ENCODE peak calls at places on chromosome 10, in four cellular contexts. One of them, this sample, is unnamed. For H3K4me1, the result is how much of the 10 kb centered on the place peaks cover.

GRCh38 chr10:102627446-102628293 is 16.6 kb upstream of the TRIM8 start:
- DNase-seq in hepatocyte: peak
- DNase-seq in HepG2: peak
- DNase-seq in fibroblast of lung: peak
- DNase-seq in this sample: peak

GRCh38 chr10:79081353-79082034 is 12.7 kb downstream of the ZMIZ1 start:
- DNase-seq in HepG2: no peak
- DNase-seq in fibroblast of lung: peak
- DNase-seq in hepatocyte: peak
- DNase-seq in this sample: no peak

GRCh38 chr10:112229901-112230300 is 46.3 kb upstream of the GPAM start:
- DNase-seq in HepG2: no peak
- DNase-seq in hepatocyte: no peak
- DNase-seq in fibroblast of lung: no peak
- DNase-seq in this sample: no peak

GRCh38 chr10:17001961-17002749 is 127.5 kb downstream of the CUBN start:
- DNase-seq in hepatocyte: no peak
- DNase-seq in fibroblast of lung: peak
- DNase-seq in HepG2: no peak
- DNase-seq in this sample: no peak

GRCh38 chr10:80506836-80507483 is 30.7 kb upstream of the SH2D4B start:
- DNase-seq in fibroblast of lung: no peak
- DNase-seq in HepG2: no peak
- DNase-seq in hepatocyte: no peak
- DNase-seq in this sample: no peak

GRCh38 chr10:110305767-110306451 is 1.2 kb upstream of the SMNDC1 start:
- DNase-seq in HepG2: peak
- DNase-seq in hepatocyte: peak
- DNase-seq in fibroblast of lung: peak
- DNase-seq in this sample: peak

GRCh38 chr10:73931767-73932624 is 21.1 kb downstream of the PLAU start:
- DNase-seq in HepG2: peak
- DNase-seq in fibroblast of lung: peak
- DNase-seq in hepatocyte: peak
- DNase-seq in this sample: no peak

GRCh38 chr10:131002031-131002861 is 309.3 kb downstream of the TCERG1L start:
- DNase-seq in fibroblast of lung: no peak
- DNase-seq in HepG2: no peak
- DNase-seq in hepatocyte: no peak
- DNase-seq in this sample: no peak

GRCh38 chr10:133349160-133349568 is 2.0 kb downstream of the PRAP1 start:
- DNase-seq in fibroblast of lung: no peak
- DNase-seq in hepatocyte: no peak
- DNase-seq in HepG2: no peak
- DNase-seq in this sample: no peak

GRCh38 chr10:27547047-27547446 is 42.9 kb downstream of the RAB18 start:
- DNase-seq in HepG2: no peak
- DNase-seq in fibroblast of lung: no peak
- DNase-seq in hepatocyte: no peak
- DNase-seq in this sample: no peak

GRCh38 chr10:124574456-124575070 is 112.9 kb downstream of the LHPP start:
- DNase-seq in hepatocyte: no peak
- DNase-seq in HepG2: no peak
- DNase-seq in fibroblast of lung: no peak
- DNase-seq in this sample: no peak

GRCh38 chr10:110394296-110394695 is 89.6 kb upstream of the SMNDC1 start:
- DNase-seq in hepatocyte: no peak
- DNase-seq in fibroblast of lung: no peak
- DNase-seq in HepG2: no peak
- DNase-seq in this sample: no peak

GRCh38 chr10:97736403-97736901 is 476 bp upstream of the ZFYVE27 start:
- DNase-seq in hepatocyte: no peak
- DNase-seq in fibroblast of lung: no peak
- DNase-seq in HepG2: no peak
- DNase-seq in this sample: no peak

GRCh38 chr10:18140149-18140956 is at the start of gene CACNB2:
- DNase-seq in hepatocyte: peak
- DNase-seq in fibroblast of lung: peak
- DNase-seq in HepG2: peak
- DNase-seq in this sample: peak

GRCh38 chr10:13340626-13341370 is 7.3 kb downstream of the SEPHS1 start:
- DNase-seq in fibroblast of lung: no peak
- DNase-seq in HepG2: no peak
- DNase-seq in hepatocyte: no peak
- DNase-seq in this sample: no peak

GRCh38 chr10:45354261-45354660 is 19.8 kb upstream of the ALOX5 start:
- DNase-seq in HepG2: no peak
- DNase-seq in hepatocyte: no peak
- DNase-seq in fibroblast of lung: no peak
- DNase-seq in this sample: no peak

GRCh38 chr10:17665742-17666141 is 21.8 kb downstream of the STAM start:
- DNase-seq in hepatocyte: peak
- DNase-seq in fibroblast of lung: peak
- DNase-seq in HepG2: peak
- DNase-seq in this sample: no peak

GRCh38 chr10:124827474-124827873 is 25.9 kb downstream of the ABRAXAS2 start:
- DNase-seq in HepG2: peak
- DNase-seq in hepatocyte: peak
- DNase-seq in fibroblast of lung: no peak
- DNase-seq in this sample: no peak

GRCh38 chr10:92894081-92894480 is 45.8 kb downstream of the EXOC6 start:
- DNase-seq in HepG2: no peak
- DNase-seq in hepatocyte: no peak
- DNase-seq in fibroblast of lung: no peak
- DNase-seq in this sample: no peak

GRCh38 chr10:52451817-52452216 is 137.7 kb downstream of the DKK1 start:
- DNase-seq in hepatocyte: no peak
- DNase-seq in fibroblast of lung: peak
- DNase-seq in HepG2: no peak
- DNase-seq in this sample: no peak

GRCh38 chr10:134205-134742 is 981 bp upstream of the ZMYND11 start:
- DNase-seq in HepG2: no peak
- DNase-seq in fibroblast of lung: peak
- DNase-seq in hepatocyte: peak
- DNase-seq in this sample: peak

GRCh38 chr10:8874972-8875371 is 820.5 kb downstream of the GATA3 start:
- DNase-seq in fibroblast of lung: no peak
- DNase-seq in HepG2: no peak
- DNase-seq in hepatocyte: no peak
- DNase-seq in this sample: no peak

GRCh38 chr10:80709879-80710278 is 172.2 kb downstream of the SH2D4B start:
- DNase-seq in hepatocyte: no peak
- DNase-seq in fibroblast of lung: no peak
- DNase-seq in HepG2: no peak
- DNase-seq in this sample: no peak

GRCh38 chr10:63699785-63700184 is 178.6 kb downstream of the REEP3 start:
- DNase-seq in hepatocyte: no peak
- DNase-seq in HepG2: no peak
- DNase-seq in fibroblast of lung: peak
- DNase-seq in this sample: no peak

GRCh38 chr10:4529266-4529665 is 296.7 kb upstream of the AKR1E2 start:
- DNase-seq in fibroblast of lung: no peak
- DNase-seq in hepatocyte: no peak
- DNase-seq in HepG2: no peak
- DNase-seq in this sample: no peak

GRCh38 chr10:79409038-79410035 is 36.1 kb downstream of the ZCCHC24 start:
- DNase-seq in fibroblast of lung: no peak
- DNase-seq in HepG2: no peak
- DNase-seq in hepatocyte: no peak
- DNase-seq in this sample: no peak

GRCh38 chr10:128069351-128070051 is 56.7 kb downstream of the MKI67 start:
- DNase-seq in fibroblast of lung: peak
- DNase-seq in HepG2: peak
- DNase-seq in hepatocyte: peak
- DNase-seq in this sample: peak

GRCh38 chr10:97292862-97293198 is 393 bp upstream of the ARHGAP19 start:
- DNase-seq in fibroblast of lung: no peak
- DNase-seq in HepG2: no peak
- DNase-seq in hepatocyte: no peak
- DNase-seq in this sample: no peak

GRCh38 chr10:110445871-110446270 is 51.8 kb upstream of the DUSP5 start:
- DNase-seq in hepatocyte: no peak
- DNase-seq in fibroblast of lung: no peak
- DNase-seq in HepG2: no peak
- DNase-seq in this sample: no peak

GRCh38 chr10:65566906-65567305 is 1358.9 kb upstream of the LRRTM3 start:
- DNase-seq in fibroblast of lung: no peak
- DNase-seq in hepatocyte: no peak
- DNase-seq in HepG2: no peak
- DNase-seq in this sample: peak

DNA sequence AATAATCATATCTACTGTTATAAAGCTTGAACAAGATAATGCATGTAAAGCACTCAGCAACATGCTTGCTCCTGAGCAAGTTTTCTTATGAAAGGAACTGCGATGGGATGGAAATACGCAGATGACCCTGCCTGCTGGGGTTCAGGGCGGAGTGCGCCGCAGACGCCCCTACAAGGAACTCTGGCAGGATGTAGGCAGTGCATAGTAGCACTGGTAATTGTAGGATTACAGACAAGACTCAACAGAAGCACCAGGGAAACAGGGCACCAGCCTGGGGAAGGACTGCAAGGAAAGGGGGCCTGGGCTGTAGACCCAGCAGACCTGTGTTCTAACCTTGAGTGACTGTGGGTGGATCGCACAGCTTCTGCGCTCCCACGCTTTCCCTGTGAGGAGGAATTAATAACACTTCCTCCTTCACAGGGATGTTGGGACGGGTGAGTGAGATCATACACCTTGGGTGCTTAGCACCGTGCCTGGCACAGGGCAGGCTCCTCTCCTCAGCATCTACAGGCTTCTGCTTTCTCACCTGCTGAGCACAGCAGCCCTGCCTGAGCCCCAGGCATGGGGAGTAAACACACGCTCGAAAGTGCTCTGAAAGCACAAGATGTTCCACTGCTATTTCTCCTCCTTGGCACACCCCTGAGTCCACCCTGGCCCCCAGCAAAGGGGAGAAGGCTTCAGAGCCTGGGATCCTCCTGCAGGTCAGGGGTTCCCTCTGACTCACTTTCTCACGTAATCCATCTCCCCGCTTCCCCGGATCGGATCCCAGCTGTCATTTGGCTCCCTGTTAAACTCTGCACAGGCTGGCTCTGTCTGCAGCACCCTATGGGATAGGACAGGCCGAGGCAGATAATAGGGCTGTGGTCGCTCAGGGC is 19.2 kb downstream of the ITPRIP start:
- DNase-seq in fibroblast of lung: no peak
- DNase-seq in hepatocyte: peak
- DNase-seq in HepG2: no peak
- DNase-seq in this sample: no peak
- H3K4me1 ChIP-seq in fibroblast of lung: under half
- H3K4me1 ChIP-seq in hepatocyte: under half
- H3K4me1 ChIP-seq in HepG2: under half
- H3K4me1 ChIP-seq in this sample: under half

DNA sequence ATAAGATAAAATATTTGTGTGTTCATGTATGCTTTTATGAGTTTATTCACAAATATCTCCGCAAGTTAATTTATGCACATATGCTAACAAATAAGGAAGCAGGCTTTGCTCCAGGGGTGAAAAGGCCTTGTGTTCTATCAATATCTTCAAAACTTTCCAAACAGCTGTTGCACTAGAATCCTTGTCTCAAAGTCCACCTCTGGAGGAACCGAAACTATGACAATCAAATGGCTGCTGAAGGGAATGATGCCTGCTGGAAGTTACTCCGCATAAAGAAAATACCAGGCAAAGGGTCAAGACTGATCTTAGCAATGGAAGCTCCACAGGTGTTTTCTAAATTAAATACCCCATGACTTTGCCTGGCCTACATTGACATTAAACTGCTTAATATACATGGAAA is 145.0 kb upstream of the GHITM start:
- DNase-seq in HepG2: no peak
- DNase-seq in hepatocyte: no peak
- DNase-seq in fibroblast of lung: no peak
- DNase-seq in this sample: no peak
- H2AFZ ChIP-seq in HepG2: no peak
- H2AFZ ChIP-seq in hepatocyte: no peak
- H2AFZ ChIP-seq in fibroblast of lung: no peak
- H2AFZ ChIP-seq in this sample: no peak

GRCh38 chr10:114686013-114686412 is 27.9 kb upstream of the ABLIM1 start:
- DNase-seq in HepG2: no peak
- DNase-seq in hepatocyte: no peak
- DNase-seq in fibroblast of lung: no peak
- DNase-seq in this sample: no peak
- H3K4me1 ChIP-seq in HepG2: under half
- H3K4me1 ChIP-seq in hepatocyte: half or more
- H3K4me1 ChIP-seq in fibroblast of lung: under half
- H3K4me1 ChIP-seq in this sample: under half

GRCh38 chr10:70582793-70583700 is 19.5 kb downstream of the PRF1 start:
- DNase-seq in hepatocyte: no peak
- DNase-seq in fibroblast of lung: no peak
- DNase-seq in HepG2: no peak
- DNase-seq in this sample: no peak

GRCh38 chr10:70578371-70578947 is 24.1 kb downstream of the PRF1 start:
- DNase-seq in HepG2: peak
- DNase-seq in hepatocyte: no peak
- DNase-seq in fibroblast of lung: peak
- DNase-seq in this sample: no peak

GRCh38 chr10:70576803-70577517 is 25.6 kb downstream of the PRF1 start:
- DNase-seq in fibroblast of lung: peak
- DNase-seq in HepG2: no peak
- DNase-seq in hepatocyte: no peak
- DNase-seq in this sample: no peak

GRCh38 chr10:70575874-70576802 is 26.4 kb downstream of the PRF1 start:
- DNase-seq in HepG2: peak
- DNase-seq in fibroblast of lung: peak
- DNase-seq in hepatocyte: peak
- DNase-seq in this sample: no peak

DNA sequence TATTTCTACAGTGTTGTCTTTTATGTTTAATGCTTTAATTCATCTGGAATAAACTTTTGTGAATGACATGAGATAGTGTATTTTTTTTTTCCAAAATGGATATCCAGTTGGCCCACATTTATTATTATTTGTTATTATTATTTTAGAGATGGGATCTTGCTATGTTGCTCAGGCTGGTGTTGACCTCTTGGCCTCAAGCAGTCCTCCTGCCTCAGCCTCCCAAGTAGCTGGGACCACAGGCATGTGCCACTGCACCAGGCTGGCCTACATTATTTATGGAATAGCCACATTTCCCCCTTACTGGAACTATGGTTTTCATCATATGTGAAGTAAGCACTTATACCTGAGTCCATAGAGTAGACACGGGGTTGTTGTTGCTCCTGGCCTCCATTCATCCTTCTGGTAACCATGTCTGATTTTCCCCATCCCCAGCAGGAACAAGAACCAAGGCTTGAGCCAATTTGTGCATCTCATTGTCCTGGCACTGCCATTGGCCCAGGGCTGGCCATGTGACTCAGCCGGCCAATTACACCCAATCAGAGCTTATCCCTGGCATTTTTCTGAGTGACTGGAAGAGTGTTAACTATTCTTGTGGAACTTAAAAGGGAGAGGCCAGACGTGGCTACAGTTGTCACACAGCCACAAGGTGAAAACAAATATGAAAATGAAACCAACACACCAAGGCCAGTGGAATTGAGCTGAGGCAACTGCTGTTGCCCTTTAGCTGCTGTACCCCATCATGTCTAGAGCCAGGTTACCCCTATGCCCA is 23.1 kb downstream of the PRF1 start:
- DNase-seq in HepG2: no peak
- DNase-seq in hepatocyte: no peak
- DNase-seq in fibroblast of lung: no peak
- DNase-seq in this sample: no peak
- H2AFZ ChIP-seq in HepG2: no peak
- H2AFZ ChIP-seq in hepatocyte: no peak
- H2AFZ ChIP-seq in fibroblast of lung: no peak
- H2AFZ ChIP-seq in this sample: no peak

GRCh38 chr10:77591238-77591880 is 46.2 kb downstream of the KCNMA1 start:
- DNase-seq in fibroblast of lung: no peak
- DNase-seq in HepG2: no peak
- DNase-seq in hepatocyte: no peak
- DNase-seq in this sample: no peak
- H3K4me1 ChIP-seq in fibroblast of lung: under half
- H3K4me1 ChIP-seq in HepG2: under half
- H3K4me1 ChIP-seq in hepatocyte: under half
- H3K4me1 ChIP-seq in this sample: under half